ENCODE peak calls at places on chromosomes 1 and 21, in five cellular contexts. W, I, S, M and Q are unnamed samples.

GRCh38 chr1:47558601-47559593 is 121.1 kb downstream of the FOXD2 start:
- DNase-seq in W (no peak), M (no peak), I (no peak), S (peak), Q (peak)

GRCh38 chr1:169468982-169469381 is 16.8 kb downstream of the SLC19A2 start:
- DNase-seq in W (no peak), S (no peak), I (no peak), M (no peak), Q (no peak)

GRCh38 chr21:36654341-36654740 is 44.6 kb upstream of the SIM2 start:
- DNase-seq in S (no peak), I (no peak), W (no peak), M (no peak), Q (no peak)

GRCh38 chr1:206141996-206142395 is 24.8 kb upstream of the AVPR1B start:
- DNase-seq in M (no peak), I (no peak), S (no peak), W (no peak), Q (no peak)

GRCh38 chr1:92915547-92915946 is 45.7 kb downstream of the DIPK1A start:
- DNase-seq in M (no peak), W (no peak), S (no peak), I (no peak), Q (no peak)

GRCh38 chr1:65401612-65402011 is 18.9 kb upstream of the LEPR start:
- DNase-seq in I (no peak), M (no peak), W (no peak), S (no peak), Q (no peak)

GRCh38 chr1:151198254-151199127 is at the start of gene PIP5K1A:
- DNase-seq in W (peak), I (peak), M (peak), S (peak), Q (peak)

GRCh38 chr1:117673405-117673804 is 67.6 kb downstream of the TENT5C start:
- DNase-seq in M (peak), I (no peak), W (no peak), S (no peak), Q (no peak)

GRCh38 chr1:117069220-117069844 is 9.2 kb downstream of the TTF2 start:
- DNase-seq in S (no peak), I (no peak), W (no peak), M (no peak), Q (no peak)

GRCh38 chr1:94094466-94095111 is 26.4 kb downstream of the ABCA4 start:
- DNase-seq in I (peak), W (peak), M (peak), S (peak), Q (no peak)

GRCh38 chr1:157852476-157852875 is 10.9 kb upstream of the CD5L start:
- DNase-seq in S (no peak), I (no peak), W (no peak), M (peak), Q (peak)

GRCh38 chr21:37860416-37860815 is 55.8 kb downstream of the KCNJ6 start:
- DNase-seq in I (no peak), S (no peak), M (no peak), W (no peak), Q (no peak)

GRCh38 chr1:221829327-221830011 is 87.6 kb upstream of the DUSP10 start:
- DNase-seq in M (peak), I (no peak), W (no peak), S (no peak), Q (peak)

GRCh38 chr1:24147194-24147593 is 4.3 kb upstream of the IL22RA1 start:
- DNase-seq in W (no peak), I (no peak), S (no peak), M (no peak), Q (no peak)

GRCh38 chr1:24150228-24151174 is 7.6 kb upstream of the IL22RA1 start:
- DNase-seq in S (peak), W (peak), M (peak), I (peak), Q (no peak)

GRCh38 chr1:24152631-24153494 is 9.9 kb upstream of the IL22RA1 start:
- DNase-seq in I (no peak), S (no peak), M (no peak), W (no peak), Q (no peak)

GRCh38 chr1:24151175-24151533 is 8.2 kb upstream of the IL22RA1 start:
- DNase-seq in S (peak), I (no peak), W (no peak), M (no peak), Q (no peak)

GRCh38 chr1:24149854-24150227 is 6.9 kb upstream of the IL22RA1 start:
- DNase-seq in W (no peak), S (peak), I (no peak), M (peak), Q (no peak)
- H3K4me3 ChIP-seq in W (peak), S (no peak), I (no peak), M (no peak), Q (peak)

GRCh38 chr1:32743380-32744062 is 41.0 kb upstream of the SYNC start:
- DNase-seq in M (no peak), S (peak), I (no peak), W (no peak), Q (no peak)
- H3K4me3 ChIP-seq in M (no peak), S (peak), I (no peak), W (peak), Q (peak)

DNA sequence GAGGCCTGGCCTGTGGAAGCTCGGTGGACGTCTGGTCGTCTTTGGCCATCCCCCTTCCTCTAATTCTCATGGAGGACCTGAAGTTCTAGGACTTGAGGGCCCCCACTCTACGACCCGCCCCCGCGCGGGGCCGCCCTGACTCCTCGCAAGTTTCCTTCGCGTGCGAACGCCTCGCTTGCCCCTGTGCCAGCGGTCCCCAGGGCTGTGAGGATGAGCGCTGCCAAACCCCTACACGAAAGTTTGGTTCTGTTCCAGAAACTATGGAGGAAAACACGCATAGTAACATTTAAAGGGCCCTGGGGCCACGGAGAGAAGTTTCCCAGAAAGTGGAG is 294 bp upstream of the GNG12 start:
- DNase-seq in M (no peak), I (no peak), W (no peak), S (no peak), Q (no peak)
- H3K4me3 ChIP-seq in M (peak), I (peak), W (peak), S (peak), Q (peak)

GRCh38 chr1:178188306-178188705 is 94.4 kb downstream of the RASAL2 start:
- DNase-seq in W (no peak), S (no peak), M (no peak), I (no peak), Q (no peak)

GRCh38 chr1:178189814-178190213 is 95.9 kb downstream of the RASAL2 start:
- DNase-seq in S (no peak), I (no peak), M (no peak), W (no peak), Q (no peak)

GRCh38 chr1:178196631-178197030 is 102.7 kb downstream of the RASAL2 start:
- DNase-seq in W (no peak), M (no peak), I (no peak), S (no peak), Q (no peak)

DNA sequence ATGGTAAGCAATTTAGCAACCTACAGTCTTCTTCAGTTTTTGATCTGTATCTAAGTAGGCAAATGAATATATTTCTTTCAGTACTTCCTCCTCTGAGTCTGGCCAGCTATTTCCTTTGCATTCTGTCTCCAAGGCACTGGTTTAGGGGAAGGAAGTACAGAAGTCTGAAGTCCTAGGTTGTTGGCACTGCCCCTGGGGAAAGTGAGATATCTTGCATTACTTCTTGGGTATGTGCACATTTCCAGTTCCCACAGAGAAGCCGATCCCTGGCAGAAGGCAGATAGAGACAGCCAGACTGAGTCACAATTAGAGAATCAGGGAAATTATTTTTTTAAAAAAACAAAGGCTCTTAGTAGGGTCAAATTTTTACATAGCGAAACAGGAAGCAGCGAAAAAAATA is 98.8 kb downstream of the RASAL2 start:
- DNase-seq in W (no peak), S (peak), I (no peak), M (peak), Q (peak)
- H3K4me3 ChIP-seq in W (no peak), S (no peak), I (no peak), M (no peak), Q (no peak)

GRCh38 chr21:16280731-16281130 is 550.9 kb downstream of the USP25 start:
- DNase-seq in I (no peak), W (no peak), S (no peak), M (no peak), Q (peak)
- H3K4me3 ChIP-seq in I (peak), W (peak), S (no peak), M (peak), Q (peak)

GRCh38 chr1:143497374-143497747 is 474.4 kb downstream of the FAM72C start:
- DNase-seq in W (peak), I (peak), M (no peak), S (no peak), Q (no peak)
- H3K4me3 ChIP-seq in W (peak), I (peak), M (peak), S (no peak), Q (peak)

GRCh38 chr1:19124273-19124672 is 85.8 kb downstream of the UBR4 start:
- DNase-seq in W (no peak), M (no peak), I (no peak), S (no peak), Q (no peak)
- H3K4me3 ChIP-seq in W (no peak), M (no peak), I (no peak), S (no peak), Q (no peak)